ENCODE peak calls at places on chromosome 14, in seven cellular contexts. R is IMR-90, T is mesenchymal stem cell, P is mesendoderm, U is H1, E is H9, F is trophoblast cell. X is an unnamed sample.

GRCh38 chr14:101397206-101397605 is 164.1 kb upstream of the DIO3 start:
- DNase-seq in R (no peak), T (no peak), P (no peak), U (no peak), E (no peak), F (no peak), X (no peak)

GRCh38 chr14:26204954-26205479 is 392.8 kb downstream of the NOVA1 start:
- DNase-seq in R (no peak), T (peak; percentile 17), P (peak; percentile 91), U (no peak), E (peak; percentile 63), F (no peak), X (peak; percentile 43)

GRCh38 chr14:36658091-36659009 is 3.3 kb upstream of the PAX9 start:
- DNase-seq in R (no peak), T (peak; percentile 11), P (no peak), U (no peak), E (peak; percentile 45), F (no peak), X (no peak)

GRCh38 chr14:34347683-34348082 is 114.4 kb downstream of the SPTSSA start:
- DNase-seq in R (no peak), T (no peak), P (no peak), U (no peak), E (no peak), F (peak; percentile 59), X (no peak)

GRCh38 chr14:43894534-43894933 is 612.5 kb downstream of the FSCB start:
- DNase-seq in R (peak; percentile 0), T (peak; percentile 9), P (peak; percentile 65), U (no peak), E (no peak), F (peak; percentile 32), X (no peak)

GRCh38 chr14:93648440-93649168 is 139.7 kb downstream of the PRIMA1 start:
- DNase-seq in R (no peak), T (no peak), P (peak; percentile 65), U (no peak), E (peak; percentile 48), F (peak; percentile 14), X (no peak)

GRCh38 chr14:28294834-28295440 is 471.6 kb upstream of the FOXG1 start:
- DNase-seq in R (no peak), T (no peak), P (peak; percentile 64), U (no peak), E (no peak), F (peak; percentile 16), X (no peak)

GRCh38 chr14:89578048-89578619 is 161.1 kb upstream of the FOXN3 start:
- DNase-seq in R (peak; percentile 71), T (peak; percentile 17), P (no peak), U (no peak), E (no peak), F (no peak), X (no peak)

GRCh38 chr14:85501751-85502150 is 28.2 kb upstream of the FLRT2 start:
- DNase-seq in R (no peak), T (no peak), P (no peak), U (no peak), E (no peak), F (no peak), X (no peak)

GRCh38 chr14:100375273-100375962 is 52.3 kb downstream of the SLC25A47 start:
- DNase-seq in R (peak; percentile 99), T (peak; percentile 99), P (peak; percentile 95), U (peak; percentile 49), E (peak; percentile 56), F (peak; percentile 49), X (no peak)

DNA sequence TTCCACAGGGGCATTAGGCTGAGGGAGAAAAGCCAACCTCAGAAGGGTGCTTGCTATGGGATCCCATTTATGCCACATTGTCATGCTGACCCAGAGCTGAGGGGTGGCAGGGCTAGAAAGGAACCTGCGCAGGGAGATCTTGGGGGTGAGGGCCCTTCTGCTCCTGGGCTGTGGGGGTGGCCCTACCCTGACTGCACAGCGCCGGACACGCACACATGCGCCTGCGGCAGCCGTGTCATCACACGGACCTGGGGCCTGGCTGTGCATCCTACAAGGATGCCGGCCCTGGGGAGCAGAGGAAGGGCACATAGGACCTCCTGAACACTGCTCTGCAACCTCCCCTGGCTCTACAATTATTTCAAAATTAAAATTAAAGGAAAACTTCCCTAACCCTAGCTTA is 6.9 kb downstream of the CDCA4 start:
- DNase-seq in R (no peak), T (no peak), P (no peak), U (no peak), E (no peak), F (no peak), X (no peak)
- H2BK120ac ChIP-seq in R (no peak overlapping the region), T (no peak overlapping the region), P (no peak overlapping the region), U (no peak overlapping the region), E (no peak overlapping the region), F (no peak overlapping the region), X (no peak overlapping the region)

GRCh38 chr14:21096889-21097615 is 1.4 kb downstream of the ZNF219 start:
- DNase-seq in R (no peak), T (no peak), P (peak; percentile 22), U (no peak), E (no peak), F (peak; percentile 24), X (no peak)
- H3K4ac ChIP-seq in R (no peak overlapping the region), T (no peak overlapping the region), P (no peak overlapping the region), U (no peak overlapping the region), E (no peak overlapping the region), F (no peak overlapping the region), X (no peak overlapping the region)

DNA sequence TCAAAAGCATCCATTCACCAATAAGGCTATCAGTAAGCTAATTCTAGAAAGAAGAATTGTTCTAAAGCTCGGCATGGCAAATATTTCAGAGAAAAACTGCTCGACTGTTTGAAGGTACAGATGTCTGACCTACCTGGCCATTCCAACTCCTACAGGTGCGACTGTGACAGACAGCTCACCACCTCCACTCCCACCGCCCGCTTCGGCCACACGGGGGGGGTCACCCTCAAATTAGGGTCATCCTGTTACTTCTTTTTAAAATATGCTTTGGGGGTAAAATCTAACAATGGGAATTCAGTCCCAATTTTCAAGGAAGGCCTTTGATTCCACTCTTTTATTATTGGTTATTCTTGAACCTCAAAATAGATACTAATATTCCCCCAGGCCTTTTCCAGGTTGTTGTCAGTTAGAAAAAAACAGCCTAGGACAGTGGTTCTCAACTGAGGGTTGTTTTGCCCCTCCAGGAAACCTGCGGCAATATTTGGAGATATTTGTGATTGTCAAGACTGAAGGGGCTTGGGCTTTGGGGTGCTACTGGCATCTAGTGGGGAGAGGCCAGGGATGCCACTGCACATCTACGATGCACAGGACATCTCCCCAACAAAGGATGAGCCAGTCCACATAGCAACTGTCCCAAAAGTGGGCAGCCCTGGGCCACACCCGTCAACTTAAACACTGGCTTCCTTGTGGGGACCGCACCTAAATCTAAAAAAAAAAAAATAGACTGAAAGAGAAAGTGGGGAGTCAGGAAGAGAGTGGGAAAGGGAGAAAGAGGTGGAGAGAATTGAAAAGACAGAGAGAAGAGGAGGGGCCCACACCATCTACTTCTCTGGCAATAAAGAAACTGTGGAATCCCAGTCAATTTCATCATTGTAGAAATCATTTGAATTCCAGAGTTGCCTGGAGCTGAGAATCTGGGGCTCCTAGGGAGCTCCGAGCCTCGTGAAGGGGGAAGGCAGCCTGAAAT is 81.0 kb downstream of the BCL11B start:
- DNase-seq in R (no peak), T (no peak), P (peak; percentile 32), U (no peak), E (no peak), F (no peak), X (no peak)
- H2BK120ac ChIP-seq in R (no peak overlapping the region), T (no peak overlapping the region), P (no peak overlapping the region), U (no peak overlapping the region), E (no peak overlapping the region), F (no peak overlapping the region), X (no peak overlapping the region)

GRCh38 chr14:75459791-75460190 is 32.0 kb downstream of the JDP2 start:
- DNase-seq in R (no peak), T (no peak), P (no peak), U (no peak), E (no peak), F (no peak), X (no peak)
- H3K4ac ChIP-seq in R (no peak overlapping the region), T (peak overlapping the region; percentile 41), P (no peak overlapping the region), U (no peak overlapping the region), E (no peak overlapping the region), F (no peak overlapping the region), X (no peak overlapping the region)

GRCh38 chr14:73457935-73458218 is 469 bp downstream of the NUMB start:
- DNase-seq in R (no peak), T (no peak), P (no peak), U (no peak), E (no peak), F (no peak), X (no peak)

GRCh38 chr14:73455294-73455693 is 3.1 kb downstream of the NUMB start:
- DNase-seq in R (no peak), T (no peak), P (no peak), U (no peak), E (no peak), F (no peak), X (no peak)

GRCh38 chr14:73457050-73457934 is 1.1 kb downstream of the NUMB start:
- DNase-seq in R (peak; percentile 33), T (peak; percentile 71), P (peak; percentile 71), U (no peak), E (peak; percentile 48), F (peak; percentile 58), X (peak; percentile 40)

GRCh38 chr14:73458219-73458976 is at the start of gene NUMB:
- DNase-seq in R (peak; percentile 100), T (peak; percentile 100), P (peak; percentile 100), U (peak; percentile 98), E (peak; percentile 99), F (peak; percentile 100), X (peak; percentile 100)

GRCh38 chr14:73452341-73453191 is 5.8 kb downstream of the NUMB start:
- DNase-seq in R (peak; percentile 97), T (peak; percentile 85), P (no peak), U (no peak), E (no peak), F (no peak), X (no peak)
- H2BK120ac ChIP-seq in R (no peak overlapping the region), T (no peak overlapping the region), P (no peak overlapping the region), U (no peak overlapping the region), E (no peak overlapping the region), F (no peak overlapping the region), X (no peak overlapping the region)

DNA sequence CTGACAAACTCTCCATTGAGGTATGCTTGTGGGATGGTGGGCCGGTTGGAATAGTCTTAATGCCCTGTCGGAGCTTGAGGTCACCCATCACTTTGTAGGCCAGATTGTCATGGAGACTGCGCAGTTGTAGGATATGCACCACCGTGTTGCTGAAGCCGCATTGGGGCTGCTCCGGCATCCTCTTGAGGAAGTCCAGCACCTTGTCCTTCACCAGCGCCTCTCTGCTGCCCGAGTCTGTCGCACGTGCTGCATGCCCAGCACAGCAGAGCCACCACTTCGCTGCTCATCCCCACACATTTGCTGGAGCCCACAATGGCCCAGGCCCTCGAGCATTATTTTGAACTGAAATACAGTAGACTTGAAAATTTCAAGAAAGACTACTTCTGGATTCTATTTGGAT is 61.8 kb downstream of the FBXO33 start:
- DNase-seq in R (no peak), T (no peak), P (no peak), U (no peak), E (no peak), F (no peak), X (no peak)
- H3K4ac ChIP-seq in R (no peak overlapping the region), T (no peak overlapping the region), P (no peak overlapping the region), U (no peak overlapping the region), E (no peak overlapping the region), F (no peak overlapping the region), X (peak overlapping the region; percentile 23)